ENCODE peak calls at places on chromosomes 7 and 10, in seven cellular contexts. One of them, this sample, is unnamed.
A peak's percentile ranks its signal among the peaks of the same experiment; 100 is the strongest.

GRCh38 chr10:69124558-69125121 is 662 bp downstream of the VPS26A start:
- DNase-seq in heart left ventricle: peak; percentile 55
- DNase-seq in hepatocyte: peak; percentile 64
- DNase-seq in psoas muscle: peak; percentile 31
- DNase-seq in HepG2: peak; percentile 54
- DNase-seq in PC-9: peak; percentile 62
- DNase-seq in tibial nerve: no peak
- DNase-seq in this sample: peak; percentile 67

GRCh38 chr10:51861731-51862130 is 162.3 kb upstream of the CSTF2T start:
- DNase-seq in heart left ventricle: no peak
- DNase-seq in hepatocyte: no peak
- DNase-seq in psoas muscle: peak; percentile 66
- DNase-seq in HepG2: no peak
- DNase-seq in PC-9: no peak
- DNase-seq in tibial nerve: no peak
- DNase-seq in this sample: no peak

GRCh38 chr7:92622680-92623079 is 32.5 kb upstream of the FAM133B start:
- DNase-seq in heart left ventricle: no peak
- DNase-seq in hepatocyte: no peak
- DNase-seq in psoas muscle: no peak
- DNase-seq in HepG2: no peak
- DNase-seq in PC-9: no peak
- DNase-seq in tibial nerve: no peak
- DNase-seq in this sample: no peak

GRCh38 chr10:59108886-59109288 is 67.6 kb upstream of the PHYHIPL start:
- DNase-seq in heart left ventricle: no peak
- DNase-seq in hepatocyte: no peak
- DNase-seq in psoas muscle: no peak
- DNase-seq in HepG2: peak; percentile 61
- DNase-seq in PC-9: no peak
- DNase-seq in tibial nerve: no peak
- DNase-seq in this sample: no peak

GRCh38 chr7:7761340-7761973 is 43.0 kb upstream of the RPA3 start:
- DNase-seq in heart left ventricle: no peak
- DNase-seq in hepatocyte: peak; percentile 49
- DNase-seq in psoas muscle: no peak
- DNase-seq in HepG2: peak; percentile 48
- DNase-seq in PC-9: peak; percentile 54
- DNase-seq in tibial nerve: no peak
- DNase-seq in this sample: peak; percentile 74

GRCh38 chr7:102104245-102104644 is 182.4 kb upstream of the SH2B2 start:
- DNase-seq in heart left ventricle: no peak
- DNase-seq in hepatocyte: no peak
- DNase-seq in psoas muscle: no peak
- DNase-seq in HepG2: no peak
- DNase-seq in PC-9: no peak
- DNase-seq in tibial nerve: no peak
- DNase-seq in this sample: no peak

GRCh38 chr7:92623544-92623943 is 33.4 kb upstream of the FAM133B start:
- DNase-seq in heart left ventricle: no peak
- DNase-seq in hepatocyte: no peak
- DNase-seq in psoas muscle: no peak
- DNase-seq in HepG2: no peak
- DNase-seq in PC-9: no peak
- DNase-seq in tibial nerve: no peak
- DNase-seq in this sample: no peak

GRCh38 chr7:92177362-92177761 is 1.6 kb downstream of the LRRD1 start:
- DNase-seq in heart left ventricle: no peak
- DNase-seq in hepatocyte: peak; percentile 68
- DNase-seq in psoas muscle: no peak
- DNase-seq in HepG2: no peak
- DNase-seq in PC-9: no peak
- DNase-seq in tibial nerve: no peak
- DNase-seq in this sample: peak; percentile 20

GRCh38 chr7:117827861-117828260 is 45.4 kb downstream of the CTTNBP2 start:
- DNase-seq in heart left ventricle: no peak
- DNase-seq in hepatocyte: no peak
- DNase-seq in psoas muscle: no peak
- DNase-seq in HepG2: no peak
- DNase-seq in PC-9: peak; percentile 38
- DNase-seq in tibial nerve: no peak
- DNase-seq in this sample: no peak

GRCh38 chr10:101686133-101686925 is 8.6 kb downstream of the FBXW4 start:
- DNase-seq in heart left ventricle: no peak
- DNase-seq in hepatocyte: no peak
- DNase-seq in psoas muscle: no peak
- DNase-seq in HepG2: no peak
- DNase-seq in PC-9: no peak
- DNase-seq in tibial nerve: no peak
- DNase-seq in this sample: no peak

GRCh38 chr7:116436305-116436826 is 63.2 kb upstream of the CAV2 start:
- DNase-seq in heart left ventricle: no peak
- DNase-seq in hepatocyte: no peak
- DNase-seq in psoas muscle: no peak
- DNase-seq in HepG2: no peak
- DNase-seq in PC-9: no peak
- DNase-seq in tibial nerve: no peak
- DNase-seq in this sample: no peak

GRCh38 chr10:101130984-101131961 is at the start of gene TLX1:
- DNase-seq in heart left ventricle: no peak
- DNase-seq in hepatocyte: no peak
- DNase-seq in psoas muscle: peak; percentile 46
- DNase-seq in HepG2: no peak
- DNase-seq in PC-9: no peak
- DNase-seq in tibial nerve: no peak
- DNase-seq in this sample: no peak

GRCh38 chr10:2933519-2933918 is 133.8 kb upstream of the PFKP start:
- DNase-seq in heart left ventricle: no peak
- DNase-seq in hepatocyte: no peak
- DNase-seq in psoas muscle: no peak
- DNase-seq in HepG2: no peak
- DNase-seq in PC-9: no peak
- DNase-seq in tibial nerve: no peak
- DNase-seq in this sample: no peak

GRCh38 chr10:126090911-126091728 is 194.8 kb downstream of the FANK1 start:
- DNase-seq in heart left ventricle: no peak
- DNase-seq in hepatocyte: no peak
- DNase-seq in psoas muscle: no peak
- DNase-seq in HepG2: no peak
- DNase-seq in PC-9: peak; percentile 42
- DNase-seq in tibial nerve: no peak
- DNase-seq in this sample: peak; percentile 58

GRCh38 chr10:68083953-68084352 is 8.9 kb upstream of the HERC4 start:
- DNase-seq in heart left ventricle: no peak
- DNase-seq in hepatocyte: no peak
- DNase-seq in psoas muscle: no peak
- DNase-seq in HepG2: no peak
- DNase-seq in PC-9: no peak
- DNase-seq in tibial nerve: no peak
- DNase-seq in this sample: no peak

GRCh38 chr10:26412932-26413331 is 25.2 kb upstream of the APBB1IP start:
- DNase-seq in heart left ventricle: no peak
- DNase-seq in hepatocyte: no peak
- DNase-seq in psoas muscle: no peak
- DNase-seq in HepG2: no peak
- DNase-seq in PC-9: no peak
- DNase-seq in tibial nerve: no peak
- DNase-seq in this sample: no peak
- TF ChIP-seq CTCF in heart left ventricle: no peak
- TF ChIP-seq CTCF in hepatocyte: no peak
- TF ChIP-seq CTCF in psoas muscle: no peak
- TF ChIP-seq CTCF in HepG2: no peak
- TF ChIP-seq CTCF in PC-9: no peak
- TF ChIP-seq CTCF in tibial nerve: no peak
- TF ChIP-seq CTCF in this sample: no peak

GRCh38 chr10:133230387-133231195 is 574 bp downstream of the UTF1 start:
- DNase-seq in heart left ventricle: no peak
- DNase-seq in hepatocyte: peak; percentile 61
- DNase-seq in psoas muscle: no peak
- DNase-seq in HepG2: no peak
- DNase-seq in PC-9: no peak
- DNase-seq in tibial nerve: no peak
- DNase-seq in this sample: no peak
- H3K4me3 ChIP-seq in heart left ventricle: no peak overlapping the region
- H3K4me3 ChIP-seq in hepatocyte: no peak overlapping the region
- H3K4me3 ChIP-seq in psoas muscle: peak overlapping the region; percentile 25
- H3K4me3 ChIP-seq in HepG2: no peak overlapping the region
- H3K4me3 ChIP-seq in PC-9: no peak overlapping the region
- H3K4me3 ChIP-seq in tibial nerve: peak overlapping the region; percentile 29
- H3K4me3 ChIP-seq in this sample: no peak overlapping the region

GRCh38 chr7:132390705-132391104 is 185.6 kb downstream of the PLXNA4 start:
- DNase-seq in heart left ventricle: no peak
- DNase-seq in hepatocyte: peak; percentile 54
- DNase-seq in psoas muscle: no peak
- DNase-seq in HepG2: no peak
- DNase-seq in PC-9: no peak
- DNase-seq in tibial nerve: no peak
- DNase-seq in this sample: peak; percentile 71

GRCh38 chr7:132393789-132394261 is 182.4 kb downstream of the PLXNA4 start:
- DNase-seq in heart left ventricle: peak; percentile 55
- DNase-seq in hepatocyte: peak; percentile 31
- DNase-seq in psoas muscle: peak; percentile 58
- DNase-seq in HepG2: no peak
- DNase-seq in PC-9: peak; percentile 10
- DNase-seq in tibial nerve: peak; percentile 72
- DNase-seq in this sample: no peak

GRCh38 chr7:132395375-132395774 is 180.9 kb downstream of the PLXNA4 start:
- DNase-seq in heart left ventricle: no peak
- DNase-seq in hepatocyte: no peak
- DNase-seq in psoas muscle: no peak
- DNase-seq in HepG2: no peak
- DNase-seq in PC-9: no peak
- DNase-seq in tibial nerve: no peak
- DNase-seq in this sample: no peak

GRCh38 chr7:132392713-132393112 is 183.6 kb downstream of the PLXNA4 start:
- DNase-seq in heart left ventricle: no peak
- DNase-seq in hepatocyte: no peak
- DNase-seq in psoas muscle: no peak
- DNase-seq in HepG2: no peak
- DNase-seq in PC-9: no peak
- DNase-seq in tibial nerve: no peak
- DNase-seq in this sample: no peak

DNA sequence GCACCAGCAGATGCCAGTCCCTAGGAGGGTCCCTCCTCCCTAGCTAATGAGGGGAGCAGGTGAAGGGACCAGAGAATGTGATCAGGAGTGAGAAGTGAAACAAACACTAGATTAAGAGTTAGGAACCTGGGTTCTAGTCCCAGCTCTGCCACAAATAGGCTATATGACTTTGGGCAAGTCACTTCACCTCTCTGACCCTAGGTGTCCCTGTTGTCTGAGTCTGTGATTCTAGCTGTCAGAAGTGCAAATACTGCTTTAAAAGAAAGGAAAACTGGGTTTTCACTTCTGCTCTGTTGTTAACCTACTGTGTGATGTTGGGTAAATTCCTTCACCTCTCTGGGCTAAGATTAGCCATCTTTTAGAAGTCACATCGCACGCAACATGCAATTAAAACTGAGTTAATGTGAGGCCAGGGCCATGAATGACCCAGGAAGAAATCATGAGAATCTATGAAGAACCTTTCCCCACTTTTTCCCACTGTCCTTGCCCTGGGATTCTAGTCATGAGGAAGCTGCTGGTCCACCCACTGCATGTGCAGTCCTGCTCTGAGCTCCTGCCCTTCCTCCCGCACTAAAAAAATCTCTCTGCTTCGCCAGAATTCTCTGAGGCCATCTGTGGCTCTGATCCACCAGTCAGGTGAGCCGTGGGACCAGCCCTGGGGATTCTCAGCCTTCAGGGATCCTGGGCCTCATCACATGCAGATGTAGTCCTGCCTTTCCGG is 181.8 kb downstream of the PLXNA4 start:
- DNase-seq in heart left ventricle: no peak
- DNase-seq in hepatocyte: no peak
- DNase-seq in psoas muscle: no peak
- DNase-seq in HepG2: no peak
- DNase-seq in PC-9: peak; percentile 13
- DNase-seq in tibial nerve: no peak
- DNase-seq in this sample: peak; percentile 29
- TF ChIP-seq CTCF in heart left ventricle: peak; percentile 46
- TF ChIP-seq CTCF in hepatocyte: peak; percentile 17
- TF ChIP-seq CTCF in psoas muscle: peak; percentile 30
- TF ChIP-seq CTCF in HepG2: peak; percentile 18
- TF ChIP-seq CTCF in PC-9: no peak
- TF ChIP-seq CTCF in tibial nerve: no peak
- TF ChIP-seq CTCF in this sample: peak; percentile 39

GRCh38 chr7:140325600-140325999 is 72.7 kb downstream of the SLC37A3 start:
- DNase-seq in heart left ventricle: no peak
- DNase-seq in hepatocyte: no peak
- DNase-seq in psoas muscle: no peak
- DNase-seq in HepG2: no peak
- DNase-seq in PC-9: no peak
- DNase-seq in tibial nerve: no peak
- DNase-seq in this sample: no peak

GRCh38 chr7:140327261-140327661 is 71.1 kb downstream of the SLC37A3 start:
- DNase-seq in heart left ventricle: no peak
- DNase-seq in hepatocyte: no peak
- DNase-seq in psoas muscle: no peak
- DNase-seq in HepG2: no peak
- DNase-seq in PC-9: no peak
- DNase-seq in tibial nerve: no peak
- DNase-seq in this sample: no peak

GRCh38 chr7:140322759-140323158 is 75.6 kb downstream of the SLC37A3 start:
- DNase-seq in heart left ventricle: no peak
- DNase-seq in hepatocyte: no peak
- DNase-seq in psoas muscle: no peak
- DNase-seq in HepG2: no peak
- DNase-seq in PC-9: no peak
- DNase-seq in tibial nerve: no peak
- DNase-seq in this sample: no peak

GRCh38 chr7:140324714-140325113 is 73.6 kb downstream of the SLC37A3 start:
- DNase-seq in heart left ventricle: no peak
- DNase-seq in hepatocyte: no peak
- DNase-seq in psoas muscle: no peak
- DNase-seq in HepG2: no peak
- DNase-seq in PC-9: no peak
- DNase-seq in tibial nerve: no peak
- DNase-seq in this sample: no peak

DNA sequence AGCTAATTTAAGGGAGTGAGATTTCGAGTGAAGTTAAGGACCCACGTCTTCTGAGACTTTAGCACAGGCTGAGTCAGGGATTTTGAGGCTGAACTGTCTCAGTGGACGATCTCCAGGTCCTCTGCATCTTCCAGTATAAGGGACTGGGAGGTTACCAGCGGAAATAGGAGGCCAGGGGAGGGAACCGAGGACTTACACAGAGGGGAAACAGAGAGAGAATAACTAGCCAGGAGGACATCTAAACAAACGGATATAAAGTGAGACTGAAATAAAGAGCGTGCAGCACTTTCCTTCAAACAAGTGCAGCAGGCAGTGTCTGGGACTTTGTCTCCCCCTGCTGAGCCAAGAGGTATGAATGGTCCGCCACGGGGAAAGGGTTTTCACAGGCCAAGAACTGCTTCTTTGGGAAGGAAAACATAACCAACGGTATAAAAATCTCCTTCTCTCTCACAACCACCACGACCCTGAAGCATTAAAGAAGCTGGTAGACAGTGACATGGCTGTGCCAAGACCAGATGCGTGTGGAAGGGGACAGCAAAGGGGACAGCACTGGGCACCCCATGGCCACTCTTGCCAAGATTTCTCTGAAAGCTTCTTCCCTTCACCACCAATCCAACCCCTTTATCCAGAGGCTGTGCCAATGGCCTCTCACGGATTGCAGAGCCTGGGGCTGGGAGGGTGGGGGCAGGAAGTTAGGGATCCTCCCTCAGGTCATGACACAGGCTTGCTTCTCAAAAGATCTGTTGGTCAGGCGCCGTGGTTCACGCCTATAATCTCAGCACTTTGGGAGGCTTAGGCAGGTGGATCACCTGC is 72.0 kb downstream of the SLC37A3 start:
- DNase-seq in heart left ventricle: peak; percentile 69
- DNase-seq in hepatocyte: peak; percentile 82
- DNase-seq in psoas muscle: peak; percentile 31
- DNase-seq in HepG2: peak; percentile 63
- DNase-seq in PC-9: no peak
- DNase-seq in tibial nerve: peak; percentile 84
- DNase-seq in this sample: peak; percentile 79
- H3K4me3 ChIP-seq in heart left ventricle: peak overlapping the region; percentile 19
- H3K4me3 ChIP-seq in hepatocyte: no peak overlapping the region
- H3K4me3 ChIP-seq in psoas muscle: peak overlapping the region; percentile 25
- H3K4me3 ChIP-seq in HepG2: peak overlapping the region; percentile 33
- H3K4me3 ChIP-seq in PC-9: no peak overlapping the region
- H3K4me3 ChIP-seq in tibial nerve: peak overlapping the region; percentile 21
- H3K4me3 ChIP-seq in this sample: no peak overlapping the region

This sample was measured in cardiac fibroblast.